ENCODE peak calls at places on chromosomes 13 and 19, in six cellular contexts. O is esophagus muscularis mucosa, L is psoas muscle, G is neural progenitor cell, V is choroid plexus epithelial cell, T is cardiac muscle cell. H is an unnamed sample.

GRCh38 chr13:50323440-50324070 is 308.3 kb downstream of the KCNRG start:
- DNase-seq in O (no peak), L (no peak), G (no peak), V (peak), T (peak), H (peak)

GRCh38 chr19:17659996-17660395 is 28.2 kb downstream of the UNC13A start:
- DNase-seq in O (no peak), L (no peak), G (no peak), V (no peak), T (no peak), H (no peak)

GRCh38 chr19:30406220-30406944 is 34.2 kb downstream of the ZNF536 start:
- DNase-seq in O (peak), L (no peak), G (peak), V (no peak), T (no peak), H (no peak)

GRCh38 chr19:53703361-53703760 is 71.6 kb downstream of the DPRX start:
- DNase-seq in O (no peak), L (no peak), G (no peak), V (no peak), T (no peak), H (no peak)

GRCh38 chr13:99580500-99581268 is 79.4 kb downstream of the TM9SF2 start:
- DNase-seq in O (no peak), L (no peak), G (no peak), V (no peak), T (no peak), H (no peak)

GRCh38 chr19:48398329-48399235 is 5.1 kb downstream of the GRIN2D start:
- DNase-seq in O (no peak), L (peak), G (peak), V (peak), T (peak), H (no peak)

GRCh38 chr19:48258350-48258749 is 2.6 kb upstream of the CARD8 start:
- DNase-seq in O (no peak), L (no peak), G (no peak), V (no peak), T (no peak), H (no peak)

GRCh38 chr19:34969721-34970120 is 5.7 kb upstream of the ZNF792 start:
- DNase-seq in O (peak), L (peak), G (no peak), V (no peak), T (no peak), H (no peak)

GRCh38 chr13:40408602-40409001 is 257.8 kb downstream of the FOXO1 start:
- DNase-seq in O (peak), L (no peak), G (no peak), V (peak), T (no peak), H (no peak)

GRCh38 chr13:21012841-21013681 is 48.3 kb downstream of the LATS2 start:
- DNase-seq in O (no peak), L (no peak), G (no peak), V (peak), T (peak), H (no peak)

GRCh38 chr13:23889598-23890224 is 511 bp upstream of the MIPEP start:
- DNase-seq in O (no peak), L (no peak), G (peak), V (no peak), T (no peak), H (no peak)

GRCh38 chr13:92143766-92144165 is 745.3 kb downstream of the GPC5 start:
- DNase-seq in O (no peak), L (no peak), G (no peak), V (peak), T (peak), H (no peak)
- TF ChIP-seq CTCF in O (no peak), L (no peak), G (no peak), V (peak), T (no peak), H (no peak)

GRCh38 chr19:47067215-47067847 is 18.9 kb upstream of the TMEM160 start:
- DNase-seq in O (no peak), L (no peak), G (no peak), V (no peak), T (no peak), H (no peak)
- H3K4me3 ChIP-seq in O (no peak), L (no peak), G (no peak), V (no peak), T (no peak), H (no peak)

GRCh38 chr13:33799950-33800592 is 17.9 kb upstream of the RFC3 start:
- DNase-seq in O (no peak), L (no peak), G (peak), V (peak), T (peak), H (no peak)
- TF ChIP-seq CTCF in O (peak), L (peak), G (peak), V (peak), T (peak), H (peak)

GRCh38 chr19:3919793-3920192 is 13.1 kb upstream of the NMRK2 start:
- DNase-seq in O (no peak), L (no peak), G (no peak), V (no peak), T (no peak), H (no peak)

GRCh38 chr19:3923912-3924311 is 9.0 kb upstream of the NMRK2 start:
- DNase-seq in O (no peak), L (no peak), G (no peak), V (no peak), T (no peak), H (no peak)

DNA sequence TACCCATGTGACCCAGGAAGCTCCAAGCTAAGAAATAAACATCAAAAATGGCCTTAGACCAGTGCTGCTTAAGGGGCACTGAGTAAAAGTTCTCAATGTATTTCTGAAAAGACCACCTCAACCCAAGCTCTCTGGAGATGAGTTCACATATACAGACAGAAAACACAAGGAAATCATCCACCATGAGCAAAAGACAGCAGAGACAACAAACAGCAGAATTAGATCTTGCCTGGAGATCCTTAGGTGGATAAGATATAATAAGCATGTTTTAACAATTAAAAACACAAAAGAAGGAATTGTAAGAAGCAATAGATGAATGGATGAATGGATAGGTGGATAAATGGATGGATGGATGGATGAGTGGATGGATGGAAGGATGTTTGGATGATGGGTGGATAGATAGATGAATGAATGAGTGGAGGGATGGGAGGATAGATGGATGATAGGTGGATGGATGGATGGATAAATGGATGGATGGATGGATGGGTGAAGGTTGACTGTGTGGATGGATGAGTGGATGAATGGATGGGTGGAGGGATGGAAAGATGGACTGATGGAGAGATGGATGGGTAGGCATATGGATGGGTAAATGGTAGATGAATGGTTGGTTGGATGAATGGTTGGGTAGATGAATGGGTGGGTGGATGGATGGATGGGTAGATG is 9.6 kb upstream of the NMRK2 start:
- DNase-seq in O (no peak), L (no peak), G (no peak), V (no peak), T (no peak), H (no peak)
- H3K4me3 ChIP-seq in O (no peak), L (no peak), G (no peak), V (no peak), T (no peak), H (no peak)

GRCh38 chr13:26810095-26810494 is 49.5 kb upstream of the GPR12 start:
- DNase-seq in O (no peak), L (no peak), G (no peak), V (no peak), T (no peak), H (no peak)

GRCh38 chr13:26811636-26812035 is 51.0 kb upstream of the GPR12 start:
- DNase-seq in O (no peak), L (no peak), G (no peak), V (no peak), T (no peak), H (no peak)

GRCh38 chr13:26816876-26817275 is 56.3 kb upstream of the GPR12 start:
- DNase-seq in O (no peak), L (no peak), G (no peak), V (no peak), T (no peak), H (no peak)

GRCh38 chr13:26819067-26819466 is 58.5 kb upstream of the GPR12 start:
- DNase-seq in O (no peak), L (no peak), G (no peak), V (no peak), T (no peak), H (no peak)

GRCh38 chr13:26813626-26814348 is 53.2 kb upstream of the GPR12 start:
- DNase-seq in O (no peak), L (no peak), G (no peak), V (no peak), T (no peak), H (no peak)
- TF ChIP-seq CTCF in O (no peak), L (no peak), G (no peak), V (no peak), T (no peak), H (no peak)

GRCh38 chr13:51822106-51822840 is 18.3 kb upstream of the DHRS12 start:
- DNase-seq in O (no peak), L (no peak), G (no peak), V (no peak), T (no peak), H (no peak)
- H3K4me3 ChIP-seq in O (no peak), L (no peak), G (no peak), V (no peak), T (no peak), H (no peak)

DNA sequence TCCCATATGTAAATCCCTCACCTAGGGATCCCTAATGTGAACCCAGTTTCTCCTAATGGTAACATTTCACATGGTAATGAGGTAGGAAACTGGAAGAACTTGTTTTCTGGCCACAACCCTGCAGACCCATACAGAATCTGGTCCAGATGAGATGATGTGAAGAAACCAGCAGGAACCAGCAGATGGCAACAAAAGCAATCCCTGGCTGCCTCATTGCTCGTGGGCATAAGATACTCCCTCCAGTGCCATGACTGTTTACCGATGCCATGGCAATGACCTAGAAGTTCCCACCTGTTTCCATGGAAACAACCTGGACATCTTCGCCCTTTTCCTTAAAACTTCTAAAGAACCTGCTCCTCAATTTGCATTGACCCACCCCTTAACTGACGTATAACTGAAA is 1.4 kb upstream of the CD209 start:
- DNase-seq in O (no peak), L (no peak), G (no peak), V (peak), T (peak), H (no peak)
- TF ChIP-seq CTCF in O (no peak), L (no peak), G (no peak), V (peak), T (no peak), H (peak)

GRCh38 chr19:10421240-10421948 is 1.1 kb downstream of the PDE4A start:
- DNase-seq in O (no peak), L (no peak), G (no peak), V (no peak), T (no peak), H (no peak)
- H3K4me3 ChIP-seq in O (no peak), L (no peak), G (peak), V (peak), T (peak), H (peak)

H was measured in AG04450.